ENCODE peak calls at places on chromosomes 13 and 19, in ten cellular contexts. K is upper lobe of right lung; Z is astrocyte; P is HCT116; X is mesendoderm; I is IMR-90; V is CD8-positive, alpha-beta memory T cell; U is right atrium auricular region; T is tibial nerve; E is neuronal stem cell. W is an unnamed sample.

GRCh38 chr19:51116736-51117135 is 8.0 kb upstream of the SIGLEC9 start:
- DNase-seq in K (no peak), Z (no peak), P (no peak), X (no peak), I (no peak), V (no peak), U (no peak), T (no peak), E (no peak), W (no peak)

GRCh38 chr19:56105090-56105701 is 15.9 kb downstream of the ZNF787 start:
- DNase-seq in K (peak; percentile 92), Z (peak; percentile 32), P (peak; percentile 15), X (peak; percentile 86), I (peak; percentile 33), V (peak; percentile 20), U (peak; percentile 81), T (peak; percentile 52), E (peak; percentile 51), W (no peak)

GRCh38 chr13:112573710-112574109 is 14.2 kb downstream of the TUBGCP3 start:
- DNase-seq in K (no peak), Z (no peak), P (no peak), X (no peak), I (no peak), V (no peak), U (no peak), T (no peak), E (no peak), W (no peak)

GRCh38 chr19:12994701-12995595 is at the start of gene NFIX:
- DNase-seq in K (peak; percentile 87), Z (no peak), P (no peak), X (no peak), I (peak; percentile 39), V (peak; percentile 52), U (no peak), T (peak; percentile 63), E (no peak), W (no peak)

GRCh38 chr19:39038098-39038497 is 5.7 kb upstream of the FBXO27 start:
- DNase-seq in K (peak; percentile 68), Z (no peak), P (peak; percentile 37), X (peak; percentile 81), I (peak; percentile 25), V (no peak), U (no peak), T (no peak), E (peak; percentile 49), W (peak; percentile 43)

GRCh38 chr13:70170689-70171088 is 62.4 kb upstream of the KLHL1 start:
- DNase-seq in K (no peak), Z (no peak), P (no peak), X (no peak), I (no peak), V (no peak), U (no peak), T (no peak), E (no peak), W (no peak)

GRCh38 chr13:81686877-81687276 is 1346.0 kb upstream of the SPRY2 start:
- DNase-seq in K (no peak), Z (no peak), P (no peak), X (no peak), I (no peak), V (no peak), U (no peak), T (no peak), E (no peak), W (no peak)

GRCh38 chr13:37175996-37176395 is 70.5 kb upstream of the CSNK1A1L start:
- DNase-seq in K (no peak), Z (peak; percentile 86), P (no peak), X (peak; percentile 20), I (peak; percentile 92), V (no peak), U (no peak), T (no peak), E (no peak), W (peak; percentile 46)

GRCh38 chr13:27613623-27614022 is 6.7 kb downstream of the LNX2 start:
- DNase-seq in K (no peak), Z (no peak), P (no peak), X (no peak), I (no peak), V (no peak), U (no peak), T (no peak), E (no peak), W (no peak)

GRCh38 chr13:27975579-27976361 is 6.7 kb upstream of the CDX2 start:
- DNase-seq in K (peak; percentile 46), Z (no peak), P (no peak), X (no peak), I (no peak), V (no peak), U (no peak), T (no peak), E (no peak), W (no peak)

GRCh38 chr13:102962430-102962829 is 103.8 kb downstream of the SLC10A2 start:
- DNase-seq in K (no peak), Z (no peak), P (no peak), X (no peak), I (no peak), V (no peak), U (no peak), T (no peak), E (no peak), W (no peak)

GRCh38 chr19:35214766-35215422 is 13.6 kb downstream of the FAM187B start:
- DNase-seq in K (no peak), Z (no peak), P (no peak), X (no peak), I (no peak), V (no peak), U (no peak), T (no peak), E (no peak), W (no peak)

GRCh38 chr19:7983286-7983950 is 22.0 kb downstream of the ELAVL1 start:
- DNase-seq in K (no peak), Z (no peak), P (no peak), X (no peak), I (no peak), V (no peak), U (no peak), T (no peak), E (no peak), W (no peak)

DNA sequence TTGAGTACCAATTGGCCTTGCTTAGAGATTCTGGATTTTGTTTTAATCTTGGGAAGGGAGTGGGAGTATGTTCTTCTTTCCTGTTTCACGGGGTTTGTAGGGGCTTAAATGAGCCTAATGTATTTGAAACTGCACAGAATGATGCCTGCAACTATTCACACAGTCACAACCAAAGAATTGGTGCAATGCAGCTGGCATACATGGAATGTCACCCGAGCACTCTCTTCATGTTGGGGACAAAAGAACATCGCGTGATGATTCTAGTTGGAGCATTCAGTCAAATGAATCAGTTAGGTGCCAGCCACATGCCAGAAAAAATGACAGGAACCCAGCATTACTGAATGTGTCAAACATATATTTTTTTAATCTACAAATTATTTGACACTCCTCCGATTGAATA is 22.1 kb downstream of the STARD13 start:
- DNase-seq in K (no peak), Z (no peak), P (no peak), X (no peak), I (no peak), V (no peak), U (no peak), T (no peak), E (no peak), W (no peak)
- H3K27ac ChIP-seq in K (peak overlapping the region; percentile 13), Z (peak overlapping the region; percentile 28), P (no peak overlapping the region), X (no peak overlapping the region), I (no peak overlapping the region), V (no peak overlapping the region), U (peak overlapping the region; percentile 57), T (peak overlapping the region; percentile 58), E (no peak overlapping the region), W (no peak overlapping the region)

DNA sequence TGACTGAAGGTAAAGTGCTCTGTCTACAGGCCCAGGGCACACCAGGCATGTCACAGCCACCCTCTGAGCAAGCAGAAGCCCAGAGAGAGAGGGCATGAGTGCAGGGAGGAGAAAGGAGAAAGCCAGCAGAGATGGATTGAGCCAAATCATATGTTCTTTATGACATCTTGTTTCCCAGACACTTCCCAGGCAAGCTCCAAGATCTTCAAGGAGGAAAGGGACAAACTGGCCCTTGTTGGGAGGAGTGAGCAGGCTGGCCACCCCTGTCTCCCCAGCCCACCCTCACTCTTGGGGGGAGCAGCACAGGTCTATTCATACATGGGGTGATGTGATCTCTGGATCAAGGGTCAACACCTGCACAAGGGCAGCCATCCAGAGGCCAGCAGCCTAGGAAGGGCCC is 298.8 kb downstream of the UQCRFS1 start:
- DNase-seq in K (no peak), Z (no peak), P (no peak), X (no peak), I (no peak), V (no peak), U (no peak), T (no peak), E (no peak), W (no peak)
- H3K4me3 ChIP-seq in K (no peak overlapping the region), Z (no peak overlapping the region), P (no peak overlapping the region), X (no peak overlapping the region), I (no peak overlapping the region), V (no peak overlapping the region), U (no peak overlapping the region), T (no peak overlapping the region), E (no peak overlapping the region), W (no peak overlapping the region)

DNA sequence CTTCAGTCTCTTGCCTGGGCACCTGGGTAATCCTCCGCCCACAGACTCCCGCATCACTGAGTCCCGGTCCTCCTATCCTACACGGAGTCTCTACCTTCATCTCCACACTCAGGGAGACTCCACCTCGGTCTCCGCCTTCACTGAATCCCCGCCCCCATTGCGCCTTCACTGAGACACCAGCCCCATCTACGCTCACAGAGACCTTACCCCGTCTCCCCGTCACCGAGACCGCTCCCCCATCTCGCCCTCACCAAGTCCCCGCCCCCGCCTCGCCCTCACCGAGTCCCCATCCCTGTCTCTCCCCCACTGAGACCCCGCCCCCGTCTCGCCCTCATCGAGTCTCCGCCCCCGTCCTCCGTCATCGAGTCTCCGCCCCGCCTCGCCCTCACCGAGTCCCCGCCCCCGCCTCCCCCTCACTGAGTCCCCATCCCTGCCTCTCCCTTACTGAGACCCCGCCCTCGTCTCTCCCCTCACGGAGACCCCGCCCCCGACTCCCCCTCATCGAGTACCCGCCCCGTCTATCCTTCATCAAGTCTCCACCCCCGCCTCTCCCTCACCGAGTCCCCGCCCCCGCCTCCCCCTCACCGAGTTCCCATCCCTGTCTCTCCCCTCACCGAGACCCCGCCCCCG is 23.1 kb upstream of the ZNF846 start:
- DNase-seq in K (peak; percentile 96), Z (peak; percentile 86), P (no peak), X (peak; percentile 98), I (peak; percentile 93), V (peak; percentile 93), U (peak; percentile 96), T (peak; percentile 98), E (peak; percentile 95), W (peak; percentile 96)
- H3K27ac ChIP-seq in K (peak overlapping the region; percentile 65), Z (peak overlapping the region; percentile 70), P (no peak overlapping the region), X (no peak overlapping the region), I (peak overlapping the region; percentile 95), V (peak overlapping the region; percentile 82), U (peak overlapping the region; percentile 91), T (peak overlapping the region; percentile 88), E (peak overlapping the region; percentile 70), W (peak overlapping the region; percentile 37)

DNA sequence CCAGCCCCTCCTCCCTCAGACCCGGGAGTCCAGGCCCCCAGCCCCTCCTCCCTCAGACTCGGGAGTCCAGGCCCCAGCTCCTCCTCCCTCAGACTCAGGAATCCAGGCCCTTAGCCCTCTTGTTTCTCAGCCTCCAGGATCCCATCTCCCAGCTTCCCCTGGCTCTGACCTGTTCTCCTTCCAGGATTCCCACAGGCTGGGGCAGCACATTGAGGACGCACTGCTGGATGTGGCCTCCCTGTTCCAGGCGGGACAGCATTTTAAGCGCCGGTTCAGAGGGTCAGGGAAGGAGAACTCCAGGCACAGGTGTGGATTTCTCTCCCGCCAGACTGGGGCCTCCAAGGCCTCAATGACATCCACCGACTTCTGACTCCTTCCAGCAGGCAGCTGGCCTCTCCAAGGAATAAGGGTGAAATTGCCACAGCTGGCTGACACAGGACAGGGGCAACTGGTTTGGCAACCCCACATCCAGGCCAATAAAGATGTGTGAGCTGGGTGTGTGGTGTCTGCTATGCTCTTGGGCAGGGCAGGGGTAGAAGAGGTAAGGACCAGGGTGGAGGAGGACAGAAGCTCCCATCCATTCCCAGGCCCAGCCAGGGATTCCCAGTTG is 22.4 kb downstream of the CPT1C start:
- DNase-seq in K (no peak), Z (no peak), P (no peak), X (no peak), I (no peak), V (no peak), U (no peak), T (no peak), E (no peak), W (no peak)
- H3K4me3 ChIP-seq in K (no peak overlapping the region), Z (no peak overlapping the region), P (peak overlapping the region; percentile 54), X (no peak overlapping the region), I (no peak overlapping the region), V (no peak overlapping the region), U (no peak overlapping the region), T (no peak overlapping the region), E (no peak overlapping the region), W (no peak overlapping the region)